ENCODE peak calls at places on chromosomes 11 and 22, in four cellular contexts. One of them, this sample, is unnamed.
A peak's percentile ranks its signal among the peaks of the same experiment; 100 is the strongest.

GRCh38 chr22:19605508-19606331 is 81.5 kb upstream of the CLDN5 start:
- DNase-seq in effector CD4-positive, alpha-beta T cell: no peak
- DNase-seq in nucleus accumbens: no peak
- DNase-seq in activated T-cell treated with anti-CD3 and anti-CD28 coated beads for 24 hours: no peak
- DNase-seq in this sample: no peak

GRCh38 chr11:93000511-93001476 is 31.3 kb downstream of the MTNR1B start:
- DNase-seq in nucleus accumbens: no peak
- DNase-seq in effector CD4-positive, alpha-beta T cell: no peak
- DNase-seq in activated T-cell treated with anti-CD3 and anti-CD28 coated beads for 24 hours: no peak
- DNase-seq in this sample: peak; percentile 86

GRCh38 chr11:68976563-68976962 is 4.2 kb downstream of the MRGPRD start:
- DNase-seq in activated T-cell treated with anti-CD3 and anti-CD28 coated beads for 24 hours: no peak
- DNase-seq in nucleus accumbens: no peak
- DNase-seq in effector CD4-positive, alpha-beta T cell: no peak
- DNase-seq in this sample: no peak

GRCh38 chr22:40070701-40071100 is 75.9 kb downstream of the FAM83F start:
- DNase-seq in nucleus accumbens: no peak
- DNase-seq in activated T-cell treated with anti-CD3 and anti-CD28 coated beads for 24 hours: no peak
- DNase-seq in effector CD4-positive, alpha-beta T cell: no peak
- DNase-seq in this sample: peak; percentile 12

GRCh38 chr11:1208361-1209261 is 14.3 kb upstream of the MUC5B start:
- DNase-seq in effector CD4-positive, alpha-beta T cell: no peak
- DNase-seq in nucleus accumbens: no peak
- DNase-seq in activated T-cell treated with anti-CD3 and anti-CD28 coated beads for 24 hours: no peak
- DNase-seq in this sample: no peak

GRCh38 chr11:15985127-15985862 is 371.1 kb downstream of the SOX6 start:
- DNase-seq in effector CD4-positive, alpha-beta T cell: no peak
- DNase-seq in nucleus accumbens: no peak
- DNase-seq in activated T-cell treated with anti-CD3 and anti-CD28 coated beads for 24 hours: no peak
- DNase-seq in this sample: no peak

GRCh38 chr11:78432058-78432515 is 14.5 kb upstream of the GAB2 start:
- DNase-seq in effector CD4-positive, alpha-beta T cell: no peak
- DNase-seq in nucleus accumbens: no peak
- DNase-seq in activated T-cell treated with anti-CD3 and anti-CD28 coated beads for 24 hours: no peak
- DNase-seq in this sample: peak; percentile 52

GRCh38 chr11:8719260-8720190 is 36.9 kb downstream of the RPL27A start:
- DNase-seq in effector CD4-positive, alpha-beta T cell: no peak
- DNase-seq in activated T-cell treated with anti-CD3 and anti-CD28 coated beads for 24 hours: no peak
- DNase-seq in nucleus accumbens: no peak
- DNase-seq in this sample: peak; percentile 97

GRCh38 chr22:20021196-20022181 is 579 bp downstream of the TANGO2 start:
- DNase-seq in nucleus accumbens: peak; percentile 64
- DNase-seq in effector CD4-positive, alpha-beta T cell: no peak
- DNase-seq in activated T-cell treated with anti-CD3 and anti-CD28 coated beads for 24 hours: no peak
- DNase-seq in this sample: peak; percentile 46

GRCh38 chr22:20636075-20636812 is 128.8 kb downstream of the MED15 start:
- DNase-seq in nucleus accumbens: no peak
- DNase-seq in activated T-cell treated with anti-CD3 and anti-CD28 coated beads for 24 hours: no peak
- DNase-seq in effector CD4-positive, alpha-beta T cell: no peak
- DNase-seq in this sample: no peak

GRCh38 chr11:100635194-100635593 is 51.9 kb upstream of the ARHGAP42 start:
- DNase-seq in nucleus accumbens: no peak
- DNase-seq in effector CD4-positive, alpha-beta T cell: no peak
- DNase-seq in activated T-cell treated with anti-CD3 and anti-CD28 coated beads for 24 hours: no peak
- DNase-seq in this sample: no peak

GRCh38 chr22:46501701-46502100 is 35.7 kb downstream of the CELSR1 start:
- DNase-seq in effector CD4-positive, alpha-beta T cell: no peak
- DNase-seq in activated T-cell treated with anti-CD3 and anti-CD28 coated beads for 24 hours: no peak
- DNase-seq in nucleus accumbens: peak; percentile 14
- DNase-seq in this sample: peak; percentile 86

GRCh38 chr11:106242723-106243405 is 165.4 kb downstream of the AASDHPPT start:
- DNase-seq in nucleus accumbens: no peak
- DNase-seq in activated T-cell treated with anti-CD3 and anti-CD28 coated beads for 24 hours: no peak
- DNase-seq in effector CD4-positive, alpha-beta T cell: no peak
- DNase-seq in this sample: no peak

GRCh38 chr22:50625131-50625567 is 2.8 kb downstream of the ARSA start:
- DNase-seq in nucleus accumbens: no peak
- DNase-seq in effector CD4-positive, alpha-beta T cell: no peak
- DNase-seq in activated T-cell treated with anti-CD3 and anti-CD28 coated beads for 24 hours: no peak
- DNase-seq in this sample: no peak

GRCh38 chr11:71089571-71089970 is 162.8 kb downstream of the SHANK2 start:
- DNase-seq in effector CD4-positive, alpha-beta T cell: no peak
- DNase-seq in activated T-cell treated with anti-CD3 and anti-CD28 coated beads for 24 hours: no peak
- DNase-seq in nucleus accumbens: no peak
- DNase-seq in this sample: no peak

GRCh38 chr22:24937114-24937513 is 9.4 kb downstream of the LHFPL7 start:
- DNase-seq in effector CD4-positive, alpha-beta T cell: no peak
- DNase-seq in activated T-cell treated with anti-CD3 and anti-CD28 coated beads for 24 hours: no peak
- DNase-seq in nucleus accumbens: no peak
- DNase-seq in this sample: peak; percentile 23